ENCODE peak calls at places on chromosomes 7 and 10, in six cellular contexts. One of them, this sample, is unnamed.
A peak's percentile ranks its signal among the peaks of the same experiment; 100 is the strongest.

GRCh38 chr7:3200504-3200903 is 100.5 kb upstream of the SDK1 start:
- DNase-seq in A549: peak; percentile 38
- DNase-seq in AG09309: no peak
- DNase-seq in body of pancreas: peak; percentile 47
- DNase-seq in heart right ventricle: no peak
- DNase-seq in psoas muscle: no peak
- DNase-seq in this sample: no peak

GRCh38 chr7:7653568-7654187 is 13.1 kb downstream of the UMAD1 start:
- DNase-seq in A549: peak; percentile 36
- DNase-seq in heart right ventricle: no peak
- DNase-seq in body of pancreas: no peak
- DNase-seq in AG09309: no peak
- DNase-seq in psoas muscle: no peak
- DNase-seq in this sample: no peak

GRCh38 chr10:118725784-118726507 is 28.8 kb downstream of the CACUL1 start:
- DNase-seq in A549: no peak
- DNase-seq in body of pancreas: no peak
- DNase-seq in psoas muscle: no peak
- DNase-seq in AG09309: no peak
- DNase-seq in heart right ventricle: no peak
- DNase-seq in this sample: no peak

GRCh38 chr10:5552376-5553321 is 27.9 kb downstream of the CALML3 start:
- DNase-seq in body of pancreas: peak; percentile 8
- DNase-seq in psoas muscle: peak; percentile 23
- DNase-seq in heart right ventricle: no peak
- DNase-seq in A549: no peak
- DNase-seq in AG09309: no peak
- DNase-seq in this sample: no peak

GRCh38 chr10:86082556-86082955 is 284.0 kb downstream of the GRID1 start:
- DNase-seq in AG09309: no peak
- DNase-seq in psoas muscle: no peak
- DNase-seq in heart right ventricle: no peak
- DNase-seq in body of pancreas: no peak
- DNase-seq in A549: no peak
- DNase-seq in this sample: no peak

GRCh38 chr10:70538195-70538520 is 59.6 kb downstream of the PALD1 start:
- DNase-seq in heart right ventricle: no peak
- DNase-seq in psoas muscle: no peak
- DNase-seq in AG09309: no peak
- DNase-seq in body of pancreas: no peak
- DNase-seq in A549: no peak
- DNase-seq in this sample: no peak

GRCh38 chr7:108016841-108017775 is 14.1 kb upstream of the LAMB1 start:
- DNase-seq in body of pancreas: no peak
- DNase-seq in AG09309: no peak
- DNase-seq in heart right ventricle: no peak
- DNase-seq in A549: peak; percentile 69
- DNase-seq in psoas muscle: no peak
- DNase-seq in this sample: no peak

GRCh38 chr7:18508441-18509427 is 13.2 kb downstream of the HDAC9 start:
- DNase-seq in psoas muscle: no peak
- DNase-seq in AG09309: peak; percentile 78
- DNase-seq in A549: peak; percentile 50
- DNase-seq in heart right ventricle: peak; percentile 43
- DNase-seq in body of pancreas: no peak
- DNase-seq in this sample: peak; percentile 94

GRCh38 chr7:134433430-134433829 is 25.5 kb downstream of the AKR1B1 start:
- DNase-seq in A549: no peak
- DNase-seq in AG09309: no peak
- DNase-seq in psoas muscle: no peak
- DNase-seq in body of pancreas: no peak
- DNase-seq in heart right ventricle: no peak
- DNase-seq in this sample: no peak

GRCh38 chr7:116512524-116513188 is 12.2 kb upstream of the CAV1 start:
- DNase-seq in AG09309: no peak
- DNase-seq in psoas muscle: no peak
- DNase-seq in A549: no peak
- DNase-seq in body of pancreas: no peak
- DNase-seq in heart right ventricle: no peak
- DNase-seq in this sample: no peak
- H3K4me3 ChIP-seq in AG09309: no peak overlapping the region
- H3K4me3 ChIP-seq in psoas muscle: peak overlapping the region; percentile 60
- H3K4me3 ChIP-seq in A549: peak overlapping the region; percentile 39
- H3K4me3 ChIP-seq in body of pancreas: no peak overlapping the region
- H3K4me3 ChIP-seq in heart right ventricle: peak overlapping the region; percentile 53
- H3K4me3 ChIP-seq in this sample: no peak overlapping the region

GRCh38 chr7:127389321-127389720 is 3.2 kb downstream of the ZNF800 start:
- DNase-seq in body of pancreas: no peak
- DNase-seq in A549: no peak
- DNase-seq in heart right ventricle: no peak
- DNase-seq in psoas muscle: no peak
- DNase-seq in AG09309: no peak
- DNase-seq in this sample: no peak
- TF ChIP-seq CTCF in body of pancreas: no peak
- TF ChIP-seq CTCF in A549: no peak
- TF ChIP-seq CTCF in heart right ventricle: no peak
- TF ChIP-seq CTCF in psoas muscle: no peak
- TF ChIP-seq CTCF in AG09309: no peak
- TF ChIP-seq CTCF in this sample: no peak

DNA sequence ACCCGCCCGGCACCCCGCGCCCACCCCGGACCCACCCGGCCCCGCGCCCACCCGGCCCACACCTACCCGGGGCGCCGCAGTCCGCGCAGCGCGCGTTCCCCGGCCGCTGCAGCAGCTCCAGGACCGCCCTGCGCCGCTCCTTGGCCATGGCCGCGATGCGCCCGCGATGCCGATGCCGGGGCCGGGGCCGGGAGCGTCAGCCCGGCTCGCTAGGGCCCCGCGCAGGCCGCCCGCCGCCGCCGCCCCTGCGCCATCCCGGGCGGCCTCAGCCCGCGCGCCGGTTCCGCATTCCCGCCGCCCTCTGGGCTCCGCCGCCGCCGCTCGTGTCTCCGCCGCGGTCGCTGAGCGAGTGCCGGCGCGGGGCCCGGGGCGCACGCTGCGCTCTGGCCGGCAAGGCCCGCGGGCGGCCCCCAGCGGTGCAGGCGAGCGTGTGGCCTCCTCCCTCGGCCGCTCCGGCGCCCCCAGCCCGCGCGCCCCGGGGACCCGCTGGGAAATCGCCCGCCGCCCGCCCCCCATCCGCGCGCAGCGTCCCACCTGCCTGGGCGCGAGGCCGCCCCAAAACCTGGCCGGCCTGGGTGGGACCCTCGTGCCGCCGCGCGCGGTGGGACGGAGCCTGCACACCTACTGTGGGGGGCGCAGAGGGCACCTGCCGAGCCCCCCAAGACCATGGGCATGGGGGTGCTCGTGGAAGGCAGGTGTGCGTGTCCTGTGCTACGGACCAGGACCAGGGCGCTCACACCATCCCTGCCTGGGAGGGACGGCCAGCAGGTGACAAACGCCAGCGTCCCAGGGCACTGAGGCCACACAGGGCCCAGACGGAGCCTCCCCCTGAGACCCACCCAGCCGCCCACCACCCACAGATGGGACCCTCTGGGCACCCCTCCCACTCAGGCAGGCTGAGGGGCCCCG is at the start of gene ADAP1:
- DNase-seq in A549: peak; percentile 54
- DNase-seq in psoas muscle: peak; percentile 62
- DNase-seq in body of pancreas: peak; percentile 51
- DNase-seq in AG09309: no peak
- DNase-seq in heart right ventricle: no peak
- DNase-seq in this sample: no peak
- H3K4me3 ChIP-seq in A549: peak within 1 kb of the TSS; percentile 64
- H3K4me3 ChIP-seq in psoas muscle: peak within 1 kb of the TSS; percentile 62
- H3K4me3 ChIP-seq in body of pancreas: no peak within 1 kb of the TSS
- H3K4me3 ChIP-seq in AG09309: no peak within 1 kb of the TSS
- H3K4me3 ChIP-seq in heart right ventricle: peak within 1 kb of the TSS; percentile 61
- H3K4me3 ChIP-seq in this sample: peak within 1 kb of the TSS; percentile 41

DNA sequence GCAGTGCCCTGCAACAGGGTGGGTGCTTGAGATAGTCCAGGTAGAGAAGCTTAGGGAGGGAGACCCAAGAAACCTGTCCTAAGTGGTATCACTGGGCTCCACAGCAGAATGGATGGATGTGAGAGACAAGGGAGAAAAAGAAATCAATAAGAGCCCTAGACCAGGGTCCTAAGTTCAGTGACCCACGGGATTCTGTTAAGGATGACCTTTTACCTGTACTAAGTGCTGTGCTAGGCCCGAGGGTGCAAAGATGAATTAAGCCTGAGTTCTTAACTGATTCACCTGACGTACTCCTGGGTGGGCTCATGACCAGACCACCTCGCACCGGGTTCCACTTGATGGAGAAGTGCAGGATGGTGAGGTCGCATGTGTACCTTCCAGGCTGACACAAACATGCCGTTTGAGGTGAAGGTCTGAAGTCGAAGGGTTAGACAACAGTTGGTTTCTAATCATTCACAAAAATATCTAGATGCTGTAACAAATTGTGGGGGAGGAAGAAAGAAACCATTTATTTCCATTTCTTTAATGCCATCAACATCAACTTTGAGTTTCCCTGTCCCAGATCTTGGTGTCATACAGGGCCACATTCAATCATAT is 166.5 kb downstream of the HERPUD2 start:
- DNase-seq in A549: no peak
- DNase-seq in AG09309: no peak
- DNase-seq in body of pancreas: no peak
- DNase-seq in psoas muscle: no peak
- DNase-seq in heart right ventricle: no peak
- DNase-seq in this sample: no peak
- TF ChIP-seq CTCF in A549: no peak
- TF ChIP-seq CTCF in AG09309: no peak
- TF ChIP-seq CTCF in body of pancreas: no peak
- TF ChIP-seq CTCF in psoas muscle: no peak
- TF ChIP-seq CTCF in heart right ventricle: no peak
- TF ChIP-seq CTCF in this sample: no peak

GRCh38 chr10:59870152-59870551 is 36.2 kb downstream of the CCDC6 start:
- DNase-seq in heart right ventricle: no peak
- DNase-seq in A549: no peak
- DNase-seq in psoas muscle: no peak
- DNase-seq in body of pancreas: no peak
- DNase-seq in AG09309: no peak
- DNase-seq in this sample: no peak
- H3K4me3 ChIP-seq in heart right ventricle: no peak overlapping the region
- H3K4me3 ChIP-seq in A549: no peak overlapping the region
- H3K4me3 ChIP-seq in psoas muscle: no peak overlapping the region
- H3K4me3 ChIP-seq in body of pancreas: no peak overlapping the region
- H3K4me3 ChIP-seq in AG09309: no peak overlapping the region
- H3K4me3 ChIP-seq in this sample: no peak overlapping the region

DNA sequence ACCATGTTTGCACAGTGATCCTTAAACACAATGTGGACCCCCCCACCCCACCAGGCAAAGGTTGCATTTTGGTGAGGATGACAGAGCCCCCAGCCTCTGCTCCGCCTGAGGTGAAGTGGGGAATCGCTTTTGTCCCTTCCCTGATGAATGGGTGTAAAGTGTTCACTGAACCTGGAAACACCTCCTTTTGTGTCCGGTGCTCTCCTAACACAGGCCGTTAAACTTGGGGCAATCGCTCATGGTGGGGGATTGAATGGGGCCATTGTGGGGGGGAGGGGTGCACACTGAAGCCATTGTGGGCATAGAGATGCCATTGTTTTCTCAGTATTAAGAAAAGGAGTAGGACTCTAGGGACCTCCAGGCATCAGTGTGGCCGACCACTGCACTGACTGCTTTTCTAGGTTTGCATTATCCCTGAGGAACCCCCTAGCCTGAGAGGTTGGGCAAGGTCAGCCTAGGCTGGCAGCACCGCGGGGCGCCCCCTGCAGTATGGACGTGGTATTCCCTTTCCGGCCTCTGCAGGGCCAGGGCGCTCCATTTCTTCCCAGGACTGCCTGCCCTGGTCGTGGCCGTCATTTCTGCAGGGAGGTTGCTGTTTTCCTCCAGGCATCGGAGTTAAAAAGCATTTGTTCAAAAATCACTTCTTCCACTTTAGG is 158.3 kb downstream of the TCF7L2 start:
- DNase-seq in A549: peak; percentile 55
- DNase-seq in AG09309: no peak
- DNase-seq in psoas muscle: peak; percentile 57
- DNase-seq in body of pancreas: no peak
- DNase-seq in heart right ventricle: no peak
- DNase-seq in this sample: no peak
- TF ChIP-seq CTCF in A549: peak; percentile 54
- TF ChIP-seq CTCF in AG09309: peak; percentile 58
- TF ChIP-seq CTCF in psoas muscle: peak; percentile 40
- TF ChIP-seq CTCF in body of pancreas: peak; percentile 6
- TF ChIP-seq CTCF in heart right ventricle: no peak
- TF ChIP-seq CTCF in this sample: peak; percentile 50

GRCh38 chr10:3548702-3549101 is 236.3 kb downstream of the KLF6 start:
- DNase-seq in heart right ventricle: no peak
- DNase-seq in psoas muscle: no peak
- DNase-seq in A549: no peak
- DNase-seq in AG09309: no peak
- DNase-seq in body of pancreas: no peak
- DNase-seq in this sample: no peak

GRCh38 chr10:3551761-3552160 is 233.2 kb downstream of the KLF6 start:
- DNase-seq in body of pancreas: no peak
- DNase-seq in heart right ventricle: no peak
- DNase-seq in AG09309: no peak
- DNase-seq in psoas muscle: no peak
- DNase-seq in A549: no peak
- DNase-seq in this sample: no peak

GRCh38 chr10:3549118-3549517 is 235.9 kb downstream of the KLF6 start:
- DNase-seq in psoas muscle: no peak
- DNase-seq in heart right ventricle: no peak
- DNase-seq in body of pancreas: no peak
- DNase-seq in A549: no peak
- DNase-seq in AG09309: no peak
- DNase-seq in this sample: no peak

GRCh38 chr10:3552281-3552680 is 232.7 kb downstream of the KLF6 start:
- DNase-seq in AG09309: no peak
- DNase-seq in body of pancreas: no peak
- DNase-seq in A549: no peak
- DNase-seq in heart right ventricle: no peak
- DNase-seq in psoas muscle: no peak
- DNase-seq in this sample: no peak

GRCh38 chr10:3554121-3554522 is 230.9 kb downstream of the KLF6 start:
- DNase-seq in body of pancreas: no peak
- DNase-seq in AG09309: no peak
- DNase-seq in A549: no peak
- DNase-seq in psoas muscle: no peak
- DNase-seq in heart right ventricle: no peak
- DNase-seq in this sample: no peak
- H3K4me3 ChIP-seq in body of pancreas: no peak overlapping the region
- H3K4me3 ChIP-seq in AG09309: no peak overlapping the region
- H3K4me3 ChIP-seq in A549: no peak overlapping the region
- H3K4me3 ChIP-seq in psoas muscle: no peak overlapping the region
- H3K4me3 ChIP-seq in heart right ventricle: no peak overlapping the region
- H3K4me3 ChIP-seq in this sample: no peak overlapping the region

This sample was measured in AG04449.